ENCODE peak calls at places on chromosomes 16 and 17, in five cellular contexts. O, L, B, Y and F are unnamed samples.

GRCh38 chr17:50765454-50766221 is 1.7 kb downstream of the ANKRD40CL start:
- DNase-seq in O (no peak), L (peak), B (no peak), Y (no peak), F (no peak)

GRCh38 chr17:50794361-50794760 is 27.0 kb upstream of the ANKRD40CL start:
- DNase-seq in O (no peak), L (no peak), B (no peak), Y (no peak), F (no peak)

GRCh38 chr16:528111-529011 is 849 bp downstream of the CAPN15 start:
- DNase-seq in O (no peak), L (peak), B (no peak), Y (peak), F (peak)

GRCh38 chr16:56912746-56913703 is 18.9 kb upstream of the HERPUD1 start:
- DNase-seq in O (no peak), L (no peak), B (no peak), Y (no peak), F (no peak)

GRCh38 chr17:77098884-77099545 is 41.8 kb upstream of the SEC14L1 start:
- DNase-seq in O (no peak), L (no peak), B (no peak), Y (no peak), F (peak)

GRCh38 chr16:79334127-79334526 is 266.4 kb downstream of the MAF start:
- DNase-seq in O (no peak), L (no peak), B (no peak), Y (no peak), F (no peak)

GRCh38 chr17:73645050-73645871 is 1.0 kb upstream of the SDK2 start:
- DNase-seq in O (peak), L (peak), B (peak), Y (peak), F (no peak)

GRCh38 chr17:29514792-29515191 is 52.0 kb downstream of the ABHD15 start:
- DNase-seq in O (no peak), L (no peak), B (no peak), Y (no peak), F (no peak)

GRCh38 chr17:11719203-11719602 is 120.9 kb downstream of the DNAH9 start:
- DNase-seq in O (no peak), L (no peak), B (no peak), Y (no peak), F (no peak)

GRCh38 chr17:41404024-41404651 is 6.7 kb upstream of the KRT31 start:
- DNase-seq in O (no peak), L (no peak), B (no peak), Y (peak), F (no peak)

GRCh38 chr17:43832976-43833829 is at the start of gene MPP3:
- DNase-seq in O (peak), L (peak), B (no peak), Y (peak), F (no peak)

GRCh38 chr16:86461037-86461436 is 49.3 kb upstream of the FOXF1 start:
- DNase-seq in O (no peak), L (no peak), B (no peak), Y (no peak), F (no peak)

GRCh38 chr16:55811811-55812210 is 21.1 kb downstream of the CES1 start:
- DNase-seq in O (no peak), L (no peak), B (no peak), Y (no peak), F (no peak)